ENCODE peak calls at places on chromosomes 1 and 21, in six cellular contexts. D, X, U, Z, W and J are unnamed samples.

GRCh38 chr1:1920608-1921458 is 1.8 kb upstream of the TMEM52 start:
- DNase-seq in D (peak; percentile 72), X (no peak), U (no peak), Z (no peak), W (no peak), J (no peak)

GRCh38 chr1:210301254-210301955 is 27.3 kb upstream of the HHAT start:
- DNase-seq in D (no peak), X (no peak), U (no peak), Z (no peak), W (no peak), J (no peak)

GRCh38 chr1:196466656-196467055 is 141.6 kb downstream of the KCNT2 start:
- DNase-seq in D (no peak), X (peak; percentile 62), U (no peak), Z (no peak), W (no peak), J (no peak)

GRCh38 chr1:224615861-224616760 is at the start of gene CNIH3:
- DNase-seq in D (no peak), X (peak; percentile 65), U (no peak), Z (no peak), W (no peak), J (peak; percentile 34)

GRCh38 chr1:187078916-187079315 is 250.2 kb downstream of the PLA2G4A start:
- DNase-seq in D (no peak), X (no peak), U (no peak), Z (no peak), W (no peak), J (no peak)

GRCh38 chr1:59657873-59658465 is 156.8 kb upstream of the HOOK1 start:
- DNase-seq in D (no peak), X (no peak), U (no peak), Z (no peak), W (no peak), J (no peak)

GRCh38 chr21:43348801-43349261 is 78.1 kb downstream of the SIK1 start:
- DNase-seq in D (no peak), X (peak; percentile 74), U (no peak), Z (no peak), W (peak; percentile 52), J (no peak)

GRCh38 chr1:173527151-173527826 is 50.2 kb downstream of the PRDX6 start:
- DNase-seq in D (no peak), X (peak; percentile 84), U (peak; percentile 6), Z (no peak), W (no peak), J (peak; percentile 15)

GRCh38 chr1:86231076-86231475 is 74.5 kb upstream of the COL24A1 start:
- DNase-seq in D (no peak), X (no peak), U (no peak), Z (no peak), W (no peak), J (no peak)

GRCh38 chr1:226697151-226697575 is 41.9 kb downstream of the ITPKB start:
- DNase-seq in D (no peak), X (peak; percentile 83), U (peak; percentile 74), Z (no peak), W (no peak), J (no peak)

GRCh38 chr1:39593386-39593785 is 16.8 kb upstream of the PABPC4 start:
- DNase-seq in D (no peak), X (no peak), U (no peak), Z (no peak), W (no peak), J (no peak)

GRCh38 chr21:18144341-18144740 is 100.3 kb upstream of the CHODL start:
- DNase-seq in D (no peak), X (no peak), U (no peak), Z (no peak), W (no peak), J (no peak)

GRCh38 chr1:191641420-191642215 is 516.6 kb upstream of the RGS18 start:
- DNase-seq in D (no peak), X (peak; percentile 76), U (no peak), Z (no peak), W (no peak), J (no peak)

GRCh38 chr1:7218210-7218832 is 433.1 kb downstream of the CAMTA1 start:
- DNase-seq in D (no peak), X (peak; percentile 62), U (peak; percentile 28), Z (no peak), W (no peak), J (no peak)

GRCh38 chr1:50275564-50275963 is 147.7 kb downstream of the DMRTA2 start:
- DNase-seq in D (no peak), X (no peak), U (no peak), Z (no peak), W (no peak), J (no peak)

GRCh38 chr1:17743028-17743706 is 12.0 kb upstream of the ACTL8 start:
- DNase-seq in D (no peak), X (no peak), U (no peak), Z (no peak), W (no peak), J (no peak)

GRCh38 chr1:96978431-96978830 is 256.8 kb downstream of the PTBP2 start:
- DNase-seq in D (no peak), X (no peak), U (no peak), Z (no peak), W (no peak), J (no peak)

GRCh38 chr1:24635195-24635843 is 7.8 kb upstream of the SRRM1 start:
- DNase-seq in D (no peak), X (peak; percentile 83), U (peak; percentile 71), Z (no peak), W (no peak), J (no peak)

GRCh38 chr1:22428672-22429071 is 23.0 kb upstream of the ZBTB40 start:
- DNase-seq in D (no peak), X (peak; percentile 84), U (peak; percentile 28), Z (no peak), W (peak; percentile 28), J (no peak)

GRCh38 chr1:93908394-93909145 is 660 bp downstream of the GCLM start:
- DNase-seq in D (peak; percentile 81), X (peak; percentile 18), U (no peak), Z (peak; percentile 41), W (peak; percentile 19), J (peak; percentile 15)

GRCh38 chr1:51734899-51735745 is 118.2 kb downstream of the OSBPL9 start:
- DNase-seq in D (no peak), X (peak; percentile 7), U (no peak), Z (no peak), W (no peak), J (no peak)

GRCh38 chr1:15073799-15074308 is 79.7 kb upstream of the TMEM51 start:
- DNase-seq in D (no peak), X (no peak), U (no peak), Z (no peak), W (no peak), J (no peak)

GRCh38 chr1:161229896-161230295 is 4.0 kb downstream of the TOMM40L start:
- DNase-seq in D (no peak), X (no peak), U (no peak), Z (no peak), W (no peak), J (no peak)

GRCh38 chr1:9326596-9326995 is 33.9 kb downstream of the SPSB1 start:
- DNase-seq in D (no peak), X (peak; percentile 43), U (no peak), Z (no peak), W (no peak), J (no peak)

GRCh38 chr1:202235856-202236837 is 42.5 kb downstream of the LGR6 start:
- DNase-seq in D (peak; percentile 79), X (peak; percentile 94), U (peak; percentile 68), Z (peak; percentile 42), W (peak; percentile 36), J (peak; percentile 44)

GRCh38 chr1:116854294-116854693 is 55.4 kb upstream of the PTGFRN start:
- DNase-seq in D (no peak), X (no peak), U (no peak), Z (no peak), W (no peak), J (no peak)

GRCh38 chr21:42187976-42188653 is 30.8 kb upstream of the ABCG1 start:
- DNase-seq in D (no peak), X (peak; percentile 41), U (no peak), Z (peak; percentile 23), W (peak; percentile 46), J (peak; percentile 10)

GRCh38 chr1:97307151-97307550 is 585.6 kb downstream of the PTBP2 start:
- DNase-seq in D (no peak), X (no peak), U (no peak), Z (no peak), W (no peak), J (no peak)

GRCh38 chr1:198647055-198647454 is 8.2 kb downstream of the PTPRC start:
- DNase-seq in D (no peak), X (no peak), U (no peak), Z (no peak), W (no peak), J (no peak)

GRCh38 chr1:211480941-211481545 is 10.9 kb downstream of the RD3 start:
- DNase-seq in D (no peak), X (no peak), U (no peak), Z (no peak), W (no peak), J (no peak)

GRCh38 chr1:201374376-201374775 is 3.1 kb downstream of the TNNT2 start:
- DNase-seq in D (no peak), X (no peak), U (no peak), Z (no peak), W (no peak), J (no peak)

GRCh38 chr1:91764471-91765115 is 121.4 kb downstream of the TGFBR3 start:
- DNase-seq in D (no peak), X (no peak), U (no peak), Z (no peak), W (no peak), J (no peak)

GRCh38 chr1:13667696-13668095 is 32.3 kb upstream of the PRDM2 start:
- DNase-seq in D (no peak), X (no peak), U (no peak), Z (no peak), W (no peak), J (no peak)